ENCODE peak calls at places on chromosomes 16 and 17, in four cellular contexts. A is fibroblast of the conjunctiva, O is HAP-1, M is memory B cell. W is an unnamed sample.

GRCh38 chr17:44203731-44204452 is 4.2 kb upstream of the ATXN7L3 start:
- DNase-seq in O (peak; percentile 80), M (peak; percentile 55), A (peak; percentile 51), W (no peak)

GRCh38 chr17:37060966-37061365 is 112.2 kb downstream of the AATF start:
- DNase-seq in A (no peak), O (peak; percentile 36), M (no peak), W (no peak)

GRCh38 chr17:21213491-21214014 is 408 bp downstream of the TMEM11 start:
- DNase-seq in A (no peak), M (no peak), O (peak; percentile 51), W (no peak)

GRCh38 chr17:81804559-81805399 is 829 bp downstream of the GCGR start:
- DNase-seq in O (no peak), A (no peak), M (no peak), W (no peak)

GRCh38 chr17:41695954-41696720 is 7.5 kb downstream of the EIF1 start:
- DNase-seq in A (peak; percentile 76), M (peak; percentile 63), O (peak; percentile 85), W (peak; percentile 74)

GRCh38 chr16:52537463-52537862 is 9.5 kb downstream of the TOX3 start:
- DNase-seq in A (no peak), O (no peak), M (no peak), W (no peak)

GRCh38 chr16:53991181-53992056 is 287.5 kb downstream of the FTO start:
- DNase-seq in O (peak; percentile 46), A (peak; percentile 43), M (no peak), W (no peak)

GRCh38 chr17:64781013-64781392 is 118.9 kb upstream of the SMURF2 start:
- DNase-seq in A (no peak), O (no peak), M (no peak), W (no peak)

GRCh38 chr16:65315004-65315398 is 193.1 kb upstream of the CDH11 start:
- DNase-seq in M (no peak), O (no peak), A (peak; percentile 49), W (no peak)

GRCh38 chr17:79038545-79039135 is 14.7 kb downstream of the C1QTNF1 start:
- DNase-seq in O (no peak), A (peak; percentile 72), M (no peak), W (no peak)

GRCh38 chr17:39064374-39064773 is 87.1 kb downstream of the PLXDC1 start:
- DNase-seq in A (peak; percentile 13), M (no peak), O (no peak), W (no peak)

GRCh38 chr17:62705781-62706597 is 78.5 kb downstream of the MRC2 start:
- DNase-seq in O (no peak), A (no peak), M (no peak), W (no peak)